ENCODE peak calls at places on chromosome 7, in nine cellular contexts. V is NCI-H345; X is HT-29; M is uterus; Y is NCI-H774; T is fibroblast of pulmonary artery; S is cerebellum; K is frontal cortex; H is stimulated activated CD4-positive, alpha-beta T cell treated with anti-CD3 and anti-CD28 coated beads, Interleukin-4, amount 100 ng/mL, for 24 hours. Q is an unnamed sample.

GRCh38 chr7:104130726-104131125 is 77.1 kb downstream of the ORC5 start:
- DNase-seq in V (no peak), X (no peak), M (no peak), Y (no peak), T (no peak), S (no peak), K (no peak), H (no peak), Q (no peak)

GRCh38 chr7:128841171-128841690 is 11.0 kb downstream of the FLNC start:
- DNase-seq in V (peak), X (no peak), M (no peak), Y (no peak), T (no peak), S (no peak), K (no peak), H (no peak), Q (no peak)

GRCh38 chr7:106199813-106200364 is 84.9 kb downstream of the NAMPT start:
- DNase-seq in V (no peak), X (no peak), M (no peak), Y (no peak), T (no peak), S (no peak), K (no peak), H (no peak), Q (no peak)

GRCh38 chr7:134890246-134891240 is 95.8 kb upstream of the AGBL3 start:
- DNase-seq in V (peak), X (no peak), M (peak), Y (no peak), T (peak), S (peak), K (no peak), H (no peak), Q (no peak)

GRCh38 chr7:122597277-122597676 is 101.6 kb downstream of the RNF133 start:
- DNase-seq in V (no peak), X (no peak), M (no peak), Y (no peak), T (no peak), S (no peak), K (no peak), H (no peak), Q (no peak)

GRCh38 chr7:130210181-130210935 is 2.7 kb downstream of the SSMEM1 start:
- DNase-seq in V (no peak), X (no peak), M (no peak), Y (no peak), T (no peak), S (no peak), K (no peak), H (no peak), Q (no peak)

GRCh38 chr7:33107136-33108066 is 1.8 kb downstream of the RP9 start:
- DNase-seq in V (peak), X (peak), M (peak), Y (no peak), T (peak), S (peak), K (no peak), H (peak), Q (peak)

GRCh38 chr7:121373177-121373576 is 22.9 kb downstream of the FAM3C start:
- DNase-seq in V (no peak), X (peak), M (no peak), Y (no peak), T (no peak), S (no peak), K (no peak), H (no peak), Q (no peak)

GRCh38 chr7:153224890-153225289 is 465.3 kb downstream of the ACTR3B start:
- DNase-seq in V (no peak), X (no peak), M (no peak), Y (no peak), T (no peak), S (no peak), K (no peak), H (no peak), Q (no peak)

GRCh38 chr7:157906583-157906982 is 569.8 kb downstream of the DNAJB6 start:
- DNase-seq in V (no peak), X (no peak), M (no peak), Y (no peak), T (no peak), S (no peak), K (no peak), H (no peak), Q (no peak)

GRCh38 chr7:74284781-74285259 is 4.4 kb upstream of the CLIP2 start:
- DNase-seq in V (no peak), X (peak), M (no peak), Y (no peak), T (no peak), S (no peak), K (no peak), H (no peak), Q (no peak)

GRCh38 chr7:96285579-96285978 is 36.3 kb downstream of the SLC25A13 start:
- DNase-seq in V (no peak), X (no peak), M (no peak), Y (no peak), T (no peak), S (no peak), K (no peak), H (peak), Q (no peak)

GRCh38 chr7:148204639-148205292 is 385.8 kb upstream of the C7orf33 start:
- DNase-seq in V (peak), X (no peak), M (no peak), Y (peak), T (no peak), S (no peak), K (no peak), H (no peak), Q (no peak)

GRCh38 chr7:18421297-18422004 is 74.1 kb upstream of the HDAC9 start:
- DNase-seq in V (no peak), X (no peak), M (peak), Y (no peak), T (no peak), S (no peak), K (no peak), H (no peak), Q (no peak)

GRCh38 chr7:4817178-4817905 is 41.9 kb downstream of the AP5Z1 start:
- DNase-seq in V (no peak), X (no peak), M (no peak), Y (no peak), T (no peak), S (no peak), K (no peak), H (no peak), Q (no peak)

GRCh38 chr7:117756586-117756985 is 116.7 kb downstream of the CTTNBP2 start:
- DNase-seq in V (no peak), X (peak), M (no peak), Y (no peak), T (no peak), S (no peak), K (no peak), H (no peak), Q (no peak)

GRCh38 chr7:70477051-70478010 is 654.6 kb upstream of the GALNT17 start:
- DNase-seq in V (no peak), X (no peak), M (no peak), Y (no peak), T (peak), S (no peak), K (no peak), H (no peak), Q (no peak)